ENCODE peak calls at places on chromosomes 12 and 14, in five cellular contexts. I, M, R, G and H are unnamed samples.

GRCh38 chr12:116346751-116347150 is 69.3 kb upstream of the MED13L start:
- DNase-seq in I (peak; percentile 30), M (peak; percentile 76), R (peak; percentile 58), G (no peak), H (no peak)

GRCh38 chr12:64181504-64182291 is 40.4 kb downstream of the KICS2 start:
- DNase-seq in I (peak; percentile 44), M (peak; percentile 91), R (peak; percentile 90), G (peak; percentile 67), H (no peak)

GRCh38 chr12:54750-55535 is 11.6 kb upstream of the IQSEC3 start:
- DNase-seq in I (no peak), M (no peak), R (no peak), G (no peak), H (no peak)

GRCh38 chr12:67068773-67069450 is 200.2 kb upstream of the CAND1 start:
- DNase-seq in I (peak; percentile 33), M (peak; percentile 1), R (peak; percentile 67), G (peak; percentile 27), H (no peak)

GRCh38 chr12:104376650-104377506 is 73.3 kb downstream of the EID3 start:
- DNase-seq in I (no peak), M (no peak), R (peak; percentile 31), G (no peak), H (no peak)

GRCh38 chr12:80208081-80208480 is 108.7 kb downstream of the OTOGL start:
- DNase-seq in I (no peak), M (no peak), R (no peak), G (no peak), H (no peak)

GRCh38 chr12:57456145-57456700 is 1.1 kb downstream of the INHBE start:
- DNase-seq in I (no peak), M (no peak), R (peak; percentile 81), G (no peak), H (no peak)

GRCh38 chr12:19402743-19403400 is 36.4 kb upstream of the AEBP2 start:
- DNase-seq in I (no peak), M (no peak), R (peak; percentile 29), G (no peak), H (no peak)

GRCh38 chr14:89015016-89015415 is 190.6 kb downstream of the TTC8 start:
- DNase-seq in I (no peak), M (no peak), R (no peak), G (no peak), H (no peak)

GRCh38 chr12:47742253-47742825 is 16.3 kb downstream of the RAPGEF3 start:
- DNase-seq in I (peak; percentile 73), M (no peak), R (peak; percentile 67), G (peak; percentile 53), H (no peak)

GRCh38 chr14:59481407-59482119 is 2.6 kb downstream of the L3HYPDH start:
- DNase-seq in I (no peak), M (no peak), R (peak; percentile 52), G (no peak), H (no peak)

GRCh38 chr14:90805662-90806548 is 10.3 kb downstream of the TTC7B start:
- DNase-seq in I (no peak), M (no peak), R (no peak), G (no peak), H (no peak)

GRCh38 chr14:36857136-36857535 is 195.5 kb downstream of the PAX9 start:
- DNase-seq in I (no peak), M (no peak), R (no peak), G (no peak), H (no peak)

GRCh38 chr14:91215381-91215780 is 29.1 kb downstream of the GPR68 start:
- DNase-seq in I (no peak), M (no peak), R (no peak), G (no peak), H (no peak)

GRCh38 chr12:116427200-116427932 is 131.8 kb upstream of the MAP1LC3B2 start:
- DNase-seq in I (no peak), M (no peak), R (peak; percentile 80), G (no peak), H (no peak)

GRCh38 chr14:102939820-102940561 is 17.5 kb downstream of the AMN start:
- DNase-seq in I (no peak), M (no peak), R (no peak), G (no peak), H (no peak)

GRCh38 chr12:29333178-29333577 is 47.8 kb downstream of the ERGIC2 start:
- DNase-seq in I (no peak), M (no peak), R (no peak), G (no peak), H (no peak)

GRCh38 chr12:89183985-89184435 is 168.3 kb downstream of the DUSP6 start:
- DNase-seq in I (no peak), M (peak; percentile 15), R (peak; percentile 45), G (peak; percentile 31), H (peak; percentile 81)

GRCh38 chr14:88910386-88910785 is 85.9 kb downstream of the TTC8 start:
- DNase-seq in I (no peak), M (no peak), R (no peak), G (no peak), H (no peak)

GRCh38 chr12:95959107-95959506 is 16.0 kb downstream of the AMDHD1 start:
- DNase-seq in I (no peak), M (no peak), R (peak; percentile 66), G (no peak), H (no peak)

GRCh38 chr12:128266559-128267245 is at the start of gene TMEM132C:
- DNase-seq in I (no peak), M (no peak), R (no peak), G (no peak), H (no peak)

GRCh38 chr12:39157696-39158342 is 252.4 kb upstream of the CPNE8 start:
- DNase-seq in I (peak; percentile 31), M (no peak), R (no peak), G (no peak), H (no peak)

GRCh38 chr12:106304001-106304421 is 1.5 kb downstream of the TCP11L2 start:
- DNase-seq in I (peak; percentile 23), M (no peak), R (no peak), G (peak; percentile 24), H (no peak)

GRCh38 chr14:93136009-93136408 is 20.3 kb upstream of the ITPK1 start:
- DNase-seq in I (no peak), M (no peak), R (no peak), G (no peak), H (no peak)

GRCh38 chr14:74459981-74460380 is 33.1 kb downstream of the NPC2 start:
- DNase-seq in I (no peak), M (no peak), R (no peak), G (no peak), H (peak; percentile 55)

GRCh38 chr14:101473045-101473729 is 88.1 kb upstream of the DIO3 start:
- DNase-seq in I (no peak), M (no peak), R (no peak), G (peak; percentile 13), H (peak; percentile 54)

GRCh38 chr12:113103756-113104450 is 31.7 kb downstream of the RASAL1 start:
- DNase-seq in I (no peak), M (no peak), R (peak; percentile 36), G (no peak), H (no peak)

GRCh38 chr14:53509845-53510244 is 356.7 kb upstream of the DDHD1 start:
- DNase-seq in I (peak; percentile 44), M (peak; percentile 51), R (no peak), G (peak; percentile 69), H (peak; percentile 76)

GRCh38 chr12:86950043-86950838 is 694.0 kb upstream of the MGAT4C start:
- DNase-seq in I (no peak), M (no peak), R (no peak), G (no peak), H (no peak)

GRCh38 chr14:76908834-76909233 is 82.6 kb downstream of the LRRC74A start:
- DNase-seq in I (no peak), M (no peak), R (peak; percentile 80), G (no peak), H (no peak)

GRCh38 chr14:68112456-68112855 is 292.9 kb downstream of the RAD51B start:
- DNase-seq in I (no peak), M (no peak), R (no peak), G (no peak), H (no peak)

DNA sequence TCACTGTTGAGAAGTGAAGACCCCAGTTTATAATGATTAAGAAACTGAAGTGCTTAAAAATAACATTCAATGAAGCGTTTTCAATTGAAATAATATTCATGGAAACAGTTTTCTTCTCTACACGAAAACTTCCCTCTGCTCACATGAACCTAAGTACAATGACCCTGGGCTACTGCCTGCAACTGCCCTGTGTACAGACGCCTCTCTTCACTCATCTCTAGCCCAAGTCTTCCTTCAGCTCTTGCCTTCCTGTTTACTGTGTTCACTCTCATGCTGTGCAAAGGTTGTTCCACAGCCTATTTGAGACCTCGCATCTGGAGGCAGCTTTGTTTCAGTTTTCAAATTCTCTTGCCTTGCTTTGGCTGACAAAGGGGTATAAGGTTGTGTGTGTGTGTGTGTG is 100.8 kb downstream of the GRIN2B start:
- DNase-seq in I (no peak), M (no peak), R (no peak), G (no peak), H (no peak)
- H3K27ac ChIP-seq in I (no peak overlapping the region), M (no peak overlapping the region), R (no peak overlapping the region), G (no peak overlapping the region), H (no peak overlapping the region)

GRCh38 chr12:48936379-48936979 is 11.2 kb upstream of the FKBP11 start:
- DNase-seq in I (peak; percentile 74), M (peak; percentile 59), R (peak; percentile 72), G (peak; percentile 74), H (no peak)

GRCh38 chr12:48940181-48940580 is 14.9 kb upstream of the FKBP11 start:
- DNase-seq in I (no peak), M (no peak), R (no peak), G (no peak), H (no peak)

GRCh38 chr12:48934312-48934706 is 9.0 kb upstream of the FKBP11 start:
- DNase-seq in I (no peak), M (no peak), R (peak; percentile 42), G (no peak), H (no peak)

GRCh38 chr12:48938805-48939204 is 13.5 kb upstream of the FKBP11 start:
- DNase-seq in I (no peak), M (no peak), R (no peak), G (no peak), H (no peak)

GRCh38 chr12:48937170-48937569 is 11.9 kb upstream of the FKBP11 start:
- DNase-seq in I (no peak), M (no peak), R (peak; percentile 39), G (no peak), H (no peak)
- TF ChIP-seq CTCF in I (no peak), M (peak; percentile 22), R (peak; percentile 8), G (no peak), H (no peak)

GRCh38 chr14:100176811-100177327 is 17.4 kb upstream of the DEGS2 start:
- DNase-seq in I (no peak), M (no peak), R (no peak), G (no peak), H (no peak)

GRCh38 chr14:100168515-100168914 is 9.1 kb upstream of the DEGS2 start:
- DNase-seq in I (no peak), M (no peak), R (no peak), G (no peak), H (no peak)

GRCh38 chr14:100172811-100173210 is 13.4 kb upstream of the DEGS2 start:
- DNase-seq in I (no peak), M (no peak), R (no peak), G (no peak), H (no peak)

GRCh38 chr14:100170880-100171279 is 11.4 kb upstream of the DEGS2 start:
- DNase-seq in I (no peak), M (no peak), R (no peak), G (no peak), H (no peak)

GRCh38 chr14:100173353-100173752 is 13.9 kb upstream of the DEGS2 start:
- DNase-seq in I (no peak), M (no peak), R (no peak), G (no peak), H (no peak)
- H3K4me3 ChIP-seq in I (no peak overlapping the region), M (no peak overlapping the region), R (no peak overlapping the region), G (no peak overlapping the region), H (no peak overlapping the region)

GRCh38 chr12:73863541-73863940 is 674.1 kb upstream of the ATXN7L3B start:
- DNase-seq in I (no peak), M (no peak), R (peak; percentile 2), G (no peak), H (no peak)
- H3K27ac ChIP-seq in I (no peak overlapping the region), M (no peak overlapping the region), R (no peak overlapping the region), G (no peak overlapping the region), H (no peak overlapping the region)